ENCODE peak calls at places on chromosomes 5 and 9, in four cellular contexts. Z is lower lobe of right lung; M is CD8-positive, alpha-beta T cell; F is ovary. J is an unnamed sample.

GRCh38 chr5:174311531-174312269 is 266.2 kb downstream of the NSG2 start:
- DNase-seq in Z (peak; percentile 71), M (peak; percentile 13), F (peak; percentile 83), J (no peak)

GRCh38 chr5:85096426-85096825 is 711.7 kb upstream of the EDIL3 start:
- DNase-seq in Z (no peak), M (no peak), F (no peak), J (no peak)

GRCh38 chr9:90001756-90002155 is 396.9 kb downstream of the GADD45G start:
- DNase-seq in Z (no peak), M (no peak), F (no peak), J (no peak)

GRCh38 chr5:178902849-178903248 is 7.1 kb downstream of the ZFP2 start:
- DNase-seq in Z (no peak), M (no peak), F (no peak), J (no peak)

GRCh38 chr5:81044868-81045267 is 84.7 kb downstream of the RASGRF2 start:
- DNase-seq in Z (no peak), M (no peak), F (no peak), J (no peak)

GRCh38 chr5:150144211-150144801 is 11.3 kb downstream of the PDGFRB start:
- DNase-seq in Z (no peak), M (no peak), F (peak; percentile 84), J (peak; percentile 92)

GRCh38 chr9:128702949-128703615 is 779 bp downstream of the PKN3 start:
- DNase-seq in Z (peak; percentile 61), M (no peak), F (no peak), J (no peak)

GRCh38 chr9:104068546-104068945 is 25.6 kb upstream of the SMC2 start:
- DNase-seq in Z (no peak), M (no peak), F (no peak), J (no peak)

GRCh38 chr5:139120521-139120920 is 77.6 kb downstream of the SIL1 start:
- DNase-seq in Z (no peak), M (no peak), F (no peak), J (peak; percentile 71)

GRCh38 chr5:90000351-90000750 is 409.2 kb downstream of the CETN3 start:
- DNase-seq in Z (no peak), M (no peak), F (no peak), J (no peak)

GRCh38 chr5:120823316-120823715 is 359.2 kb downstream of the PRR16 start:
- DNase-seq in Z (no peak), M (no peak), F (no peak), J (no peak)

GRCh38 chr5:39446231-39446630 is 21.5 kb upstream of the DAB2 start:
- DNase-seq in Z (no peak), M (no peak), F (no peak), J (no peak)

GRCh38 chr5:16930487-16930886 is 5.6 kb downstream of the MYO10 start:
- DNase-seq in Z (no peak), M (no peak), F (no peak), J (no peak)

GRCh38 chr5:58366461-58366860 is 93.4 kb downstream of the PLK2 start:
- DNase-seq in Z (no peak), M (no peak), F (no peak), J (no peak)

GRCh38 chr5:107812570-107813141 is 141.9 kb upstream of the EFNA5 start:
- DNase-seq in Z (no peak), M (no peak), F (no peak), J (no peak)

DNA sequence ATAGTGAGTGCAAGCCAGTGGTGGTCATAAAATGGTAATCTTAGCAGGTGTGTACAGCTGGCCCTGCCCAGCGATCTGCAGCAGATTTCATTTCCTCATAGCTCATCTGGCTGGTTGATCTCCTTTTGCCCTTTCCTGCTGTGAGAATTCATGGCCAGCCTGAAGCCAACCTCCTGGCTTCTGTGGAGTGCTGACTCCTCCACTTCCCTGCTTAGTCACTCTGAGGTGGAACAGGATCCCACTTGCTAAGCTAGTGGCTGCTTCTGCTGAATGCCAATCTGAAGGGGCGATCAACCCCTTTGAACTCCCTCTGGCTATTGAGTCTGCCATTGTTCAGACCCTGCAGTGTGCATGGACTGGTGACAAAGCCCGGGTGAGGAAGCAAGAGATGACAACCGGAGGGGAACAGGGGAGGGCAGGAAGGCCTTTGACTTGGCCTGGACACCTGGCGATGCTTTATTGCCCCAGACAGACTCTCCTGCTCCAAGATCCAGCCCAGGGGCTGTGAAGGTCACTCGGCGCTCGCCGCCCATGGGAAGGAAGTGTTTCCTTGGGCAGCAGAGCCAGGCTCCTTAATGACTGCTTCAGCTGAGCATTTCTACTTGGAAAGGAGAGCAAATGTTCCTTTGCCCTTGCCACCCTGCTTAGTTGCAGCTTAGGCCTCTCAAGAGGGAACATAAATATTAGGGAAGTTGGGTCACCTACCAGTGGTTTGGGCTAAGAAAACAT is 341.1 kb downstream of the ZSWIM6 start:
- DNase-seq in Z (no peak), M (no peak), F (no peak), J (no peak)
- H3K4me1 ChIP-seq in Z (no peaks in the 10 kb centered on the region), M (no peaks in the 10 kb centered on the region), F (no peaks in the 10 kb centered on the region), J (no peaks in the 10 kb centered on the region)

GRCh38 chr5:147751156-147751830 is 31.2 kb downstream of the JAKMIP2 start:
- DNase-seq in Z (no peak), M (no peak), F (no peak), J (no peak)
- H3K4me1 ChIP-seq in Z (no peaks in the 10 kb centered on the region), M (no peaks in the 10 kb centered on the region), F (no peaks in the 10 kb centered on the region), J (no peaks in the 10 kb centered on the region)

DNA sequence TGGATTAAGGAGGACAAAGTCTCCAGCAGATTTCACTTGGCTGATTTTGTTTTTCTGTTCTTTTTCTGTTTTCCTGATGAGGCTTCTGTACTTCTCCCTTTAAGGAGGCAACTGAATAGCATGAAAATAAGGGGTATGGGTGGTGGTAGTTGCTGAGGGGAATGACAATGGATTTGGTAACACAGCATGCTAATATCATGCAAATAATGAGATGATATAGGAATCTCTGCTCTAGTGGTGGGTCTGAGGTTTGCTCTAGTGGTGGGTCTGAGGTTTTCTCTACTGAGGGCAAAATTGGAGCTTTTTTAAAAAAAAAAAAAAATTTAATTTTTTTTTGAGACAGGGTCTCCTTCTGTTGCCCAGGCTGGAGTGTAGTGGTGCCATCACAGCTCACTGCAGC is 139.7 kb downstream of the C9orf152 start:
- DNase-seq in Z (no peak), M (no peak), F (no peak), J (no peak)
- H3K4me1 ChIP-seq in Z (peaks cover 75% of the 10 kb centered on the region), M (no peaks in the 10 kb centered on the region), F (peaks cover 7% of the 10 kb centered on the region), J (peaks cover 15% of the 10 kb centered on the region)

DNA sequence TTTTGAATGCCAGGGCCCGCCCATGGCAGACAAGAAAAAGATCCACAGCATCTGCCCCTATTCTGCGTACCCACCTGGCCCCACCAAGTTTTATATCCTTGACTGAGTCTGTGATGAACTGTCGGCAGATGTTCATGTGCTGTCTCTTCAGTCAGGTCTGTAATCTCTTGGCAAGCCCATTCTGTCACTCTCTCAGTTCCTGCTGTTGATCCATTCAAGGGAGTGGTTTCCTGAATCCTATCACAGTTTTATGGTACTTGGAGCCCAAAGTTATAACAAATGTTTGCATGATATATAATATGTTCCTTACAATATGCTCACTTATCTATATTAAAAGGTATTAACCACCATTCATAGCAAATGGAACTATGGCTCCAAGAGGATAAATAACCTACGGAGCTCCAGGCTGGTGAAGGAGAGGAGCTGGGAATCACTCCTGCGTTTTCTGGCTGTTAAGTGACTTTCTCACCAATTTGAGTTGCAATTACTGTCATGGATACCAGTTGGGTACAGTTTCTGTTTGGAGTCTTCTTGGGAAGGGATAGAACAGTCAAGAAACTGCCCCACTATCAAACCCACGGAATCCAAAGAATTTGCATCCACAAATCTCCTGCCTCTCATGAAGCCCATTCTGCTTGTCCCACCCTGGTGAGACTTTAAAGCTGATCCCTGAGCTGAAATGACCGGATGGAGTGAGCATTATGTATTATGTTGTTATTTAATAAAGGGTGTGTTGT is 103.4 kb upstream of the SPRY4 start:
- DNase-seq in Z (no peak), M (no peak), F (no peak), J (no peak)
- H3K4me1 ChIP-seq in Z (peaks cover 26% of the 10 kb centered on the region), M (peaks cover 29% of the 10 kb centered on the region), F (no peaks in the 10 kb centered on the region), J (no peaks in the 10 kb centered on the region)

DNA sequence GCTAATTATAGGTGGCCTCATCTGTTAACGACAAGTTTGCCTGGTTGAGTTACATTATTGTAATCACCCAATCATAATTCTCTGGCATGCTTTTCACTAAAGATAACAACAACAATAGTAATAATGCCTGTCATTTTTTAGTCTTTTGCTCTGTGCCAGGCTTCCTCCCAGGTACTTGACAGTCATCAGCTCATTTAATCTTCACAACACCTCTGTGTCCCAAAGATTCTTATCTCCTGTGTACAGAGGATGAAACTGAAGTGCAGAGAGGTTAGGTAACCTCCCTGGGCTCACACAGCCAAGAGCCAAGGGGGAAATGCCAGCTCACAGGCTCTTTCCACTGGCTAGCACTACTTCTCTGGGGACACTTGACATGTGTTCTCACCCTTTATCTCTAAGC is 77.5 kb downstream of the DAB2IP start:
- DNase-seq in Z (no peak), M (no peak), F (no peak), J (no peak)
- H3K4me1 ChIP-seq in Z (peaks cover 90% of the 10 kb centered on the region), M (peaks cover 3% of the 10 kb centered on the region), F (peaks cover 48% of the 10 kb centered on the region), J (peaks cover 4% of the 10 kb centered on the region)

GRCh38 chr5:119302916-119303897 is 52.6 kb upstream of the TNFAIP8 start:
- DNase-seq in Z (no peak), M (no peak), F (no peak), J (no peak)

GRCh38 chr5:119302449-119302848 is 53.4 kb upstream of the TNFAIP8 start:
- DNase-seq in Z (no peak), M (no peak), F (no peak), J (no peak)

GRCh38 chr5:119307170-119307569 is 48.6 kb upstream of the TNFAIP8 start:
- DNase-seq in Z (no peak), M (no peak), F (no peak), J (no peak)

GRCh38 chr5:119301947-119302346 is 53.9 kb upstream of the TNFAIP8 start:
- DNase-seq in Z (no peak), M (no peak), F (no peak), J (no peak)

GRCh38 chr5:119304439-119304838 is 51.4 kb upstream of the TNFAIP8 start:
- DNase-seq in Z (no peak), M (no peak), F (no peak), J (no peak)
- H3K4me1 ChIP-seq in Z (peaks cover 48% of the 10 kb centered on the region), M (peaks cover 94% of the 10 kb centered on the region), F (no peaks in the 10 kb centered on the region), J (peaks cover 11% of the 10 kb centered on the region)

GRCh38 chr9:110077926-110078325 is 130.0 kb downstream of the C9orf152 start:
- DNase-seq in Z (no peak), M (no peak), F (no peak), J (no peak)

GRCh38 chr9:110078626-110079025 is 129.3 kb downstream of the C9orf152 start:
- DNase-seq in Z (no peak), M (no peak), F (no peak), J (no peak)

GRCh38 chr9:110076894-110077725 is 130.8 kb downstream of the C9orf152 start:
- DNase-seq in Z (no peak), M (no peak), F (no peak), J (no peak)

GRCh38 chr9:110083866-110084265 is 124.1 kb downstream of the C9orf152 start:
- DNase-seq in Z (no peak), M (no peak), F (no peak), J (no peak)

GRCh38 chr9:110081395-110081794 is 126.6 kb downstream of the C9orf152 start:
- DNase-seq in Z (no peak), M (no peak), F (no peak), J (no peak)
- H3K4me1 ChIP-seq in Z (peaks cover 48% of the 10 kb centered on the region), M (no peaks in the 10 kb centered on the region), F (peaks cover 8% of the 10 kb centered on the region), J (peaks cover 12% of the 10 kb centered on the region)

J was measured in tibial artery.